ENCODE peak calls at places on chromosome 21, in five cellular contexts. H is caudate nucleus, A is IMR-90, W is dorsolateral prefrontal cortex, P is cardiac fibroblast. T is an unnamed sample.

GRCh38 chr21:33401617-33401967 is 1.6 kb upstream of the IFNGR2 start:
- DNase-seq in A (no peak), W (no peak), H (no peak), P (no peak), T (no peak)

GRCh38 chr21:42578761-42579415 is 65.2 kb downstream of the SLC37A1 start:
- DNase-seq in H (no peak), W (no peak), A (no peak), P (no peak), T (no peak)

GRCh38 chr21:45466330-45467220 is 61.6 kb downstream of the COL18A1 start:
- DNase-seq in A (no peak), W (no peak), P (no peak), H (no peak), T (no peak)

GRCh38 chr21:26966978-26967913 is at the start of gene ADAMTS5:
- DNase-seq in W (peak; percentile 53), P (peak; percentile 81), A (peak; percentile 69), H (peak; percentile 46), T (peak; percentile 61)

GRCh38 chr21:42513985-42514882 is 582 bp downstream of the SLC37A1 start:
- DNase-seq in P (peak; percentile 36), H (peak; percentile 49), W (peak; percentile 41), A (no peak), T (no peak)

GRCh38 chr21:38795475-38795874 is 10.3 kb upstream of the ETS2 start:
- DNase-seq in H (no peak), P (no peak), W (no peak), A (no peak), T (no peak)

GRCh38 chr21:33241846-33242245 is 12.1 kb downstream of the IFNAR2 start:
- DNase-seq in H (no peak), W (no peak), P (no peak), A (no peak), T (no peak)

GRCh38 chr21:30340714-30341573 is 3.5 kb upstream of the KRTAP27-1 start:
- DNase-seq in A (peak; percentile 10), H (peak; percentile 9), P (peak; percentile 61), W (no peak), T (peak; percentile 14)

T was measured in NCI-H226.